ENCODE peak calls at places on chromosomes 6 and 20, in five cellular contexts. L is KBM-7; S is GM19239; D is stimulated activated naive CD8-positive, alpha-beta T cell treated with anti-CD3 and anti-CD28 coated beads, Interleukin-15, Interleukin-2, amounts not matched to agents 100 U/mL and 50 U/mL, for 24 hours; C is NAMALWA. O is an unnamed sample.

GRCh38 chr20:62921119-62921687 is 5.1 kb downstream of the DIDO1 start:
- DNase-seq in L (peak; percentile 77), C (peak; percentile 78), S (no peak), D (peak; percentile 76), O (peak; percentile 85)

GRCh38 chr6:34852406-34853085 is 35.3 kb downstream of the TAF11 start:
- DNase-seq in D (no peak), S (no peak), C (no peak), L (no peak), O (no peak)

GRCh38 chr6:106823732-106824351 is 150.7 kb downstream of the CD24 start:
- DNase-seq in L (no peak), S (no peak), C (no peak), D (no peak), O (no peak)

GRCh38 chr6:12137480-12137879 is 125.4 kb downstream of the HIVEP1 start:
- DNase-seq in S (no peak), D (no peak), L (no peak), C (no peak), O (no peak)

GRCh38 chr6:155493026-155493693 is 37.5 kb upstream of the NOX3 start:
- DNase-seq in S (no peak), C (no peak), L (no peak), D (no peak), O (no peak)

GRCh38 chr6:139290787-139291294 is 957 bp downstream of the TXLNB start:
- DNase-seq in S (peak; percentile 48), C (peak; percentile 95), D (no peak), L (peak; percentile 87), O (no peak)

GRCh38 chr20:44576297-44576696 is 6.1 kb upstream of the PKIG start:
- DNase-seq in C (peak; percentile 81), L (peak; percentile 76), D (peak; percentile 27), S (no peak), O (no peak)

GRCh38 chr20:53032021-53033001 is 60.2 kb downstream of the TSHZ2 start:
- DNase-seq in C (no peak), L (no peak), S (no peak), D (no peak), O (no peak)

GRCh38 chr6:37125779-37126553 is 44.0 kb upstream of the PIM1 start:
- DNase-seq in C (no peak), L (peak; percentile 47), D (no peak), S (no peak), O (no peak)

GRCh38 chr6:3440911-3441310 is 15.9 kb downstream of the SLC22A23 start:
- DNase-seq in L (no peak), S (no peak), D (no peak), C (no peak), O (no peak)

GRCh38 chr6:74557236-74557635 is 648.6 kb downstream of the COL12A1 start:
- DNase-seq in C (no peak), D (no peak), L (no peak), S (no peak), O (no peak)